ENCODE peak calls at places on chromosomes 13 and 19, in nine cellular contexts. M, K, W, B, V, J, H, R and D are unnamed samples.

GRCh38 chr13:106534844-106535551 is 464 bp downstream of the EFNB2 start:
- DNase-seq in R (peak), W (peak), J (no peak), H (no peak), K (no peak), M (no peak), B (no peak), V (peak), D (peak)

GRCh38 chr19:40611900-40612698 is 10.9 kb downstream of the LTBP4 start:
- DNase-seq in M (no peak), K (no peak), B (no peak), H (no peak), W (no peak), J (no peak), V (no peak), R (no peak), D (no peak)

GRCh38 chr13:51502206-51502651 is 49.4 kb upstream of the INTS6 start:
- DNase-seq in K (no peak), B (no peak), W (no peak), V (no peak), J (no peak), M (no peak), R (no peak), H (no peak), D (no peak)

GRCh38 chr19:35408284-35409171 is 37.7 kb downstream of the GPR42 start:
- DNase-seq in M (no peak), B (no peak), W (no peak), H (no peak), V (no peak), K (no peak), R (no peak), J (no peak), D (peak)

GRCh38 chr13:49610176-49610575 is 18.1 kb upstream of the ARL11 start:
- DNase-seq in K (no peak), H (no peak), J (peak), R (no peak), M (no peak), W (no peak), V (no peak), B (no peak), D (no peak)

GRCh38 chr19:6064703-6065073 is 45.6 kb downstream of the RFX2 start:
- DNase-seq in V (no peak), J (no peak), H (no peak), B (no peak), R (no peak), W (no peak), M (no peak), K (no peak), D (no peak)

GRCh38 chr13:43411741-43412140 is 375.0 kb downstream of the ENOX1 start:
- DNase-seq in H (no peak), J (no peak), K (no peak), V (no peak), M (no peak), W (peak), R (no peak), B (no peak), D (no peak)

GRCh38 chr13:36536546-36536945 is 104.3 kb downstream of the CCNA1 start:
- DNase-seq in W (no peak), V (no peak), B (no peak), K (no peak), M (no peak), R (no peak), H (no peak), J (no peak), D (no peak)

GRCh38 chr19:3852614-3853254 is 16.1 kb downstream of the ZFR2 start:
- DNase-seq in J (peak), M (no peak), K (no peak), R (peak), W (no peak), V (no peak), H (no peak), B (no peak), D (peak)

GRCh38 chr19:50510121-50510670 is 795 bp downstream of the JOSD2 start:
- DNase-seq in R (peak), V (no peak), J (no peak), K (no peak), M (no peak), W (peak), H (no peak), B (no peak), D (no peak)

GRCh38 chr19:10593820-10594637 is 6.9 kb upstream of the AP1M2 start:
- DNase-seq in B (no peak), K (no peak), R (no peak), J (no peak), H (peak), W (peak), V (no peak), M (no peak), D (peak)

GRCh38 chr13:33228645-33229445 is 56.7 kb downstream of the STARD13 start:
- DNase-seq in J (peak), H (no peak), V (peak), W (no peak), M (no peak), B (no peak), K (no peak), R (peak), D (peak)

GRCh38 chr13:114285166-114285808 is 3.9 kb downstream of the UPF3A start:
- DNase-seq in W (no peak), V (no peak), K (no peak), M (no peak), B (no peak), H (no peak), R (no peak), J (no peak), D (no peak)

GRCh38 chr13:96540656-96541055 is 450.7 kb downstream of the HS6ST3 start:
- DNase-seq in W (no peak), B (no peak), R (no peak), J (peak), H (no peak), V (no peak), K (no peak), M (no peak), D (no peak)

GRCh38 chr19:40754611-40755247 is 3.7 kb downstream of the SNRPA start:
- DNase-seq in H (no peak), M (no peak), R (peak), W (no peak), V (no peak), J (no peak), B (no peak), K (no peak), D (no peak)

GRCh38 chr19:42293539-42293938 is 8.4 kb upstream of the PRR19 start:
- DNase-seq in V (no peak), R (no peak), H (no peak), K (no peak), W (no peak), J (no peak), B (no peak), M (no peak), D (no peak)

GRCh38 chr19:6109947-6110346 is 353 bp downstream of the RFX2 start:
- DNase-seq in H (no peak), B (no peak), J (no peak), M (no peak), K (no peak), W (no peak), R (no peak), V (no peak), D (no peak)

GRCh38 chr19:57363734-57364181 is 407 bp downstream of the TRAPPC2B start:
- DNase-seq in R (peak), B (no peak), V (no peak), J (no peak), M (no peak), H (no peak), W (no peak), K (no peak), D (no peak)

GRCh38 chr13:41054212-41054877 is 7.0 kb upstream of the WBP4 start:
- DNase-seq in B (no peak), H (no peak), J (peak), K (no peak), R (peak), M (no peak), W (no peak), V (peak), D (peak)

GRCh38 chr19:3459322-3459881 is 20.9 kb downstream of the SMIM24 start:
- DNase-seq in R (peak), B (peak), J (no peak), M (no peak), K (peak), W (peak), H (no peak), V (no peak), D (no peak)

GRCh38 chr19:35856546-35857149 is at the start of gene KIRREL2:
- DNase-seq in R (no peak), V (no peak), W (no peak), M (no peak), K (no peak), H (no peak), B (no peak), J (peak), D (no peak)

GRCh38 chr13:110433014-110433413 is 125.9 kb downstream of the COL4A2 start:
- DNase-seq in M (no peak), K (no peak), J (no peak), H (no peak), V (no peak), R (no peak), B (no peak), W (peak), D (no peak)

GRCh38 chr19:7704280-7705060 is 2.5 kb upstream of the FCER2 start:
- DNase-seq in K (no peak), W (no peak), J (no peak), V (no peak), H (no peak), R (no peak), M (no peak), B (no peak), D (no peak)

GRCh38 chr13:70894258-70894657 is 786.0 kb upstream of the KLHL1 start:
- DNase-seq in R (no peak), M (no peak), W (no peak), J (no peak), H (no peak), K (no peak), B (no peak), V (no peak), D (no peak)

GRCh38 chr19:30229524-30230174 is 142.5 kb upstream of the ZNF536 start:
- DNase-seq in K (no peak), H (no peak), J (peak), R (no peak), B (no peak), W (no peak), V (no peak), M (no peak), D (no peak)

GRCh38 chr13:74026753-74027152 is 107.5 kb downstream of the KLF12 start:
- DNase-seq in H (no peak), W (no peak), R (peak), V (peak), J (no peak), K (no peak), B (no peak), M (peak), D (peak)

GRCh38 chr13:110097013-110097412 is 209.9 kb downstream of the COL4A1 start:
- DNase-seq in B (no peak), H (no peak), W (no peak), R (no peak), V (no peak), M (no peak), K (no peak), J (no peak), D (no peak)

GRCh38 chr13:32314271-32314967 is 744 bp downstream of the ZAR1L start:
- DNase-seq in M (no peak), W (peak), B (no peak), R (no peak), J (no peak), H (no peak), V (no peak), K (no peak), D (no peak)

GRCh38 chr19:4688587-4688986 is 18.4 kb upstream of the MYDGF start:
- DNase-seq in W (no peak), J (no peak), V (no peak), K (no peak), M (no peak), R (no peak), H (no peak), B (no peak), D (no peak)

GRCh38 chr19:23310729-23311211 is 60.6 kb upstream of the ZNF724 start:
- DNase-seq in H (no peak), K (no peak), J (no peak), W (no peak), R (no peak), B (no peak), V (no peak), M (no peak), D (no peak)

GRCh38 chr13:48790996-48791395 is 137.3 kb downstream of the CYSLTR2 start:
- DNase-seq in R (no peak), B (no peak), H (no peak), J (no peak), K (no peak), W (no peak), M (no peak), V (no peak), D (no peak)

GRCh38 chr19:49104229-49104864 is 9.8 kb upstream of the LIN7B start:
- DNase-seq in B (no peak), R (no peak), J (peak), M (no peak), H (no peak), K (no peak), V (no peak), W (no peak), D (no peak)

GRCh38 chr19:46678110-46678732 is 17.2 kb upstream of the DACT3 start:
- DNase-seq in B (no peak), V (peak), K (no peak), J (no peak), H (no peak), W (no peak), R (no peak), M (no peak), D (no peak)

GRCh38 chr13:32897296-32897695 is 118.9 kb upstream of the KL start:
- DNase-seq in H (no peak), R (no peak), J (no peak), B (no peak), M (no peak), V (no peak), W (no peak), K (no peak), D (no peak)

GRCh38 chr13:95267662-95268369 is 33.4 kb downstream of the ABCC4 start:
- DNase-seq in K (no peak), B (peak), M (no peak), W (no peak), J (peak), V (no peak), H (no peak), R (peak), D (no peak)

GRCh38 chr13:113120300-113121182 is 2.1 kb upstream of the F10 start:
- DNase-seq in M (no peak), V (no peak), W (no peak), K (no peak), R (no peak), J (no peak), B (no peak), H (no peak), D (no peak)

GRCh38 chr19:46384396-46384795 is 29.0 kb downstream of the CCDC8 start:
- DNase-seq in K (no peak), R (no peak), V (no peak), H (no peak), J (no peak), W (peak), M (no peak), B (no peak), D (no peak)

GRCh38 chr13:73073050-73073449 is 14.2 kb downstream of the KLF5 start:
- DNase-seq in H (no peak), W (no peak), M (no peak), R (peak), B (no peak), J (no peak), K (no peak), V (no peak), D (no peak)

GRCh38 chr13:99983401-99984133 is 2.0 kb downstream of the ZIC2 start:
- DNase-seq in B (no peak), R (no peak), M (no peak), V (no peak), W (no peak), H (no peak), J (peak), K (no peak), D (no peak)